ENCODE peak calls at places on chromosomes 6 and 20, in six cellular contexts. Q is H1, T is GM12892, B is GM12878, M is HepG2, F is K562. D is an unnamed sample.

GRCh38 chr20:48703107-48703506 is 124.7 kb downstream of the PREX1 start:
- DNase-seq in Q (no peak), T (no peak), B (no peak), M (no peak), F (no peak), D (no peak)

GRCh38 chr20:59616306-59616705 is 12.0 kb downstream of the PHACTR3 start:
- DNase-seq in Q (no peak), T (no peak), B (no peak), M (no peak), F (no peak), D (no peak)

GRCh38 chr6:2376429-2377355 is 131.3 kb upstream of the GMDS start:
- DNase-seq in Q (no peak), T (no peak), B (no peak), M (no peak), F (no peak), D (no peak)

GRCh38 chr20:48898210-48898609 is 23.3 kb upstream of the ARFGEF2 start:
- DNase-seq in Q (no peak), T (no peak), B (no peak), M (no peak), F (no peak), D (no peak)

GRCh38 chr6:28585335-28585734 is 59.7 kb downstream of the GPX5 start:
- DNase-seq in Q (no peak), T (no peak), B (no peak), M (peak), F (peak), D (no peak)

GRCh38 chr6:32692019-32692418 is 25.6 kb upstream of the HLA-DQB1 start:
- DNase-seq in Q (no peak), T (no peak), B (peak), M (peak), F (no peak), D (no peak)

GRCh38 chr6:39927159-39927558 is 7.1 kb downstream of the MOCS1 start:
- DNase-seq in Q (no peak), T (no peak), B (no peak), M (no peak), F (no peak), D (no peak)

GRCh38 chr6:84119277-84119676 is 85.7 kb downstream of the MRAP2 start:
- DNase-seq in Q (no peak), T (no peak), B (no peak), M (no peak), F (peak), D (no peak)

GRCh38 chr6:118319890-118320289 is 228.2 kb upstream of the PLN start:
- DNase-seq in Q (no peak), T (no peak), B (no peak), M (no peak), F (no peak), D (no peak)

GRCh38 chr6:67449602-67450001 is 1185.5 kb upstream of the ADGRB3 start:
- DNase-seq in Q (no peak), T (no peak), B (no peak), M (no peak), F (no peak), D (no peak)

GRCh38 chr6:65760285-65760684 is 53.3 kb upstream of the EYS start:
- DNase-seq in Q (no peak), T (no peak), B (no peak), M (peak), F (no peak), D (no peak)

GRCh38 chr6:170035896-170036295 is 255.0 kb downstream of the DLL1 start:
- DNase-seq in Q (peak), T (no peak), B (no peak), M (no peak), F (no peak), D (no peak)

GRCh38 chr6:75760320-75760719 is 11.3 kb downstream of the MYO6 start:
- DNase-seq in Q (no peak), T (no peak), B (no peak), M (no peak), F (no peak), D (no peak)

GRCh38 chr6:10400330-10400729 is 14.5 kb downstream of the TFAP2A start:
- DNase-seq in Q (no peak), T (no peak), B (no peak), M (no peak), F (no peak), D (no peak)

GRCh38 chr6:158016571-158017383 is 35.1 kb downstream of the SYNJ2 start:
- DNase-seq in Q (no peak), T (no peak), B (no peak), M (no peak), F (no peak), D (no peak)

GRCh38 chr6:72642435-72642834 is 20.6 kb downstream of the KCNQ5 start:
- DNase-seq in Q (no peak), T (no peak), B (no peak), M (no peak), F (no peak), D (no peak)

GRCh38 chr6:136288566-136289326 is 900 bp downstream of the BCLAF1 start:
- DNase-seq in Q (peak), T (peak), B (peak), M (peak), F (peak), D (peak)

GRCh38 chr6:33694401-33694931 is 17.0 kb downstream of the UQCC2 start:
- DNase-seq in Q (no peak), T (no peak), B (no peak), M (no peak), F (peak), D (no peak)

GRCh38 chr6:45835725-45836437 is 179.8 kb downstream of the CLIC5 start:
- DNase-seq in Q (no peak), T (no peak), B (no peak), M (no peak), F (no peak), D (no peak)

GRCh38 chr20:24668384-24668702 is 198.9 kb downstream of the SYNDIG1 start:
- DNase-seq in Q (no peak), T (no peak), B (no peak), M (no peak), F (no peak), D (no peak)

GRCh38 chr6:159790947-159791598 is 806 bp downstream of the MRPL18 start:
- DNase-seq in Q (no peak), T (no peak), B (no peak), M (no peak), F (no peak), D (no peak)

GRCh38 chr6:35096129-35096852 is 44.8 kb downstream of the TCP11 start:
- DNase-seq in Q (no peak), T (no peak), B (no peak), M (peak), F (no peak), D (no peak)

GRCh38 chr6:161618816-161619454 is 345.1 kb upstream of the AGPAT4 start:
- DNase-seq in Q (no peak), T (no peak), B (no peak), M (peak), F (no peak), D (no peak)

GRCh38 chr6:127879685-127880084 is 21.2 kb downstream of the THEMIS start:
- DNase-seq in Q (peak), T (no peak), B (no peak), M (no peak), F (no peak), D (no peak)

GRCh38 chr6:37435816-37436215 is 2.8 kb downstream of the CMTR1 start:
- DNase-seq in Q (no peak), T (no peak), B (no peak), M (no peak), F (no peak), D (no peak)

GRCh38 chr20:37977786-37978185 is 55.5 kb downstream of the TTI1 start:
- DNase-seq in Q (peak), T (no peak), B (no peak), M (no peak), F (no peak), D (no peak)

DNA sequence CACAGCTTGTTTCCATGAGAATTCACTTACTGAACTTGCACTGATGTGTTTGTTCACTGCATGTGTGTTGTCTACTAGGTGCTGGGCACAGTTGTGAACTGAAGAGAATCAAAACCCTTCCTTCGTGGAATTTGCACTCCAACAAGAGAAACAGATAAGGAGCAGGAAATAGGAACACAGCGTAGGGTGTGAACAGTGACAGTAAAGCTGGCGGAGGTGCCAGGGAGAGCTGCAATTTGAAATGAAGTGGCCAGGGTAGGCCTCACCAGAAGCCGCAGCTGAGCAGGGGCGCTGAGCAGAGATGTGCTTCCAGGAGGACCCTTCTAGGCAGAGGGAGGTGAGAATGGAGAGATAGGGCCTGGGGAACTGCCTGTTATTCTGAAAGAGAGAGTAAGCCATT is 114.9 kb upstream of the AFDN start:
- DNase-seq in Q (no peak), T (no peak), B (no peak), M (no peak), F (no peak), D (no peak)
- TF ChIP-seq POLR2A in Q (no peak), T (no peak), B (no peak), M (no peak), F (no peak), D (no peak)

DNA sequence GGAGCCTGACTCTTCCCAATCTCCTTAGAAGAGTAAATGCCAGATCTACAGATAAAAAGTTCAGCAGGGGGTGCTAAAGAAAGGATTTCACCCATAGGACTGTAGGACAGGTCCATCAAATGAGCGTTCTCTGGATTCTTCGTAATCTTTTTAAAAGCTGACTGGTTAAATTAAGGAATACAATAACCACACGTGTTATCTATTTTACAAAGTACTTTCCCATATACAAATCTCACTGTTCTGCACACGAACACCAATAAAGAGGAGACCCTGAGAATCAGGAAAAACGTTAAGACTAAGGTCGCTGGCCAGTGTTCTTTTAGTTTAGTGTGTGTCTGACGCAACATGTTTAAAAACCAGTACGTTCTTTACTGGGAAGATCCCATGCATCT is 542 bp downstream of the TUBE1 start:
- DNase-seq in Q (no peak), T (no peak), B (peak), M (peak), F (peak), D (no peak)
- TF ChIP-seq TAF1 in Q (no peak), T (no peak), B (no peak), M (no peak), F (no peak), D (no peak)

GRCh38 chr20:53738039-53738944 is 144.7 kb upstream of the ZNF217 start:
- DNase-seq in Q (no peak), T (no peak), B (no peak), M (peak), F (peak), D (no peak)
- TF ChIP-seq POLR2A in Q (no peak), T (no peak), B (no peak), M (peak), F (peak), D (no peak)

GRCh38 chr20:325889-326644 is 715 bp downstream of the SOX12 start:
- DNase-seq in Q (peak), T (peak), B (no peak), M (peak), F (peak), D (no peak)
- TF ChIP-seq TAF1 in Q (peak), T (no peak), B (no peak), M (peak), F (no peak), D (no peak)

GRCh38 chr6:7112741-7113313 is 5.1 kb downstream of the RREB1 start:
- DNase-seq in Q (no peak), T (no peak), B (peak), M (peak), F (no peak), D (no peak)
- TF ChIP-seq POLR2A in Q (no peak), T (no peak), B (peak), M (no peak), F (no peak), D (no peak)

GRCh38 chr6:87902383-87902782 is 145.3 kb upstream of the SPACA1 start:
- DNase-seq in Q (no peak), T (no peak), B (no peak), M (no peak), F (no peak), D (no peak)

GRCh38 chr6:87903299-87903698 is 144.3 kb upstream of the SPACA1 start:
- DNase-seq in Q (no peak), T (no peak), B (no peak), M (no peak), F (no peak), D (no peak)

GRCh38 chr6:87901613-87902012 is 146.0 kb upstream of the SPACA1 start:
- DNase-seq in Q (no peak), T (no peak), B (no peak), M (no peak), F (no peak), D (no peak)

GRCh38 chr6:87905101-87905517 is 142.5 kb upstream of the SPACA1 start:
- DNase-seq in Q (no peak), T (no peak), B (peak), M (no peak), F (no peak), D (no peak)

DNA sequence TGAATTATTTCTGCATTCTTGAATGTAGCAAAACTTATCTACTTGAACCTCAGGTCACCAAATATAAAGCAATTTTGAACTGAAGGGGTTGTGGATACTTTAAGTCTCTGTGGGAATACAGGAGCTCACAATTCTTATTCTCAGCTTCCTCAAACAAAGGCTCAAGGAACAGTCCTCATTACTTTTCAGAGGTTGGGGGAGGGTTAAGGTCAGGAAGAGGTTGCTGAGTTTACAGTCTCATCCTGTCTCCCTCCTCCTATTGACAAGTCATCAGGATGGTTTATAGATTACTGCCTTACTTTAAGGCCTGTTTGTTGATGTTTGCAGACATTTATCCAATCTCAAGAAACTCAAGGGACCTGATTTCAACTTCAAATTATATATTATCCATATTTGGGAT is 143.6 kb upstream of the SPACA1 start:
- DNase-seq in Q (no peak), T (no peak), B (no peak), M (no peak), F (no peak), D (no peak)
- TF ChIP-seq TAF1 in Q (no peak), T (no peak), B (no peak), M (no peak), F (no peak), D (no peak)

GRCh38 chr6:96878101-96878500 is 19.6 kb downstream of the NDUFAF4 start:
- DNase-seq in Q (no peak), T (no peak), B (no peak), M (no peak), F (no peak), D (no peak)

DNA sequence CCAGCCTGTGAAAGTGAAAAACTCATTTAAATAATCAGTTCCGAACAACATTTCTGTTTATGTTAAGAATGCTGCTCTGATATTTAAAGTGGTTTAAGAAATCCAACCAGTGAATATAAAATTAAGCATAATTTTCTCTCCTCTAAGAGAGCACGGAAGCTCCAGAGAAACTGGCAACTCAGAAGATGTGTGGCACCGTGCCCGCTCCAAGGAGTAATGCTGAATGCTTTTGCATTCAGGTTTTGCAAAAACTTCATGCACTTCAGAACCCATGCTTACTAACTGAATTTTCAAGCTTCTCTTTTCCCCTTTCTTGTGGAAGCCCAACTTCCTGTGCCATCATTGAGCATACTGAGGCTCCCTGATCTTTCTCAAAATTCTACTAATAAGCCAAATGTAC is 20.5 kb downstream of the NDUFAF4 start:
- DNase-seq in Q (no peak), T (no peak), B (no peak), M (no peak), F (no peak), D (no peak)
- TF ChIP-seq POLR2A in Q (no peak), T (no peak), B (no peak), M (no peak), F (no peak), D (no peak)

DNA sequence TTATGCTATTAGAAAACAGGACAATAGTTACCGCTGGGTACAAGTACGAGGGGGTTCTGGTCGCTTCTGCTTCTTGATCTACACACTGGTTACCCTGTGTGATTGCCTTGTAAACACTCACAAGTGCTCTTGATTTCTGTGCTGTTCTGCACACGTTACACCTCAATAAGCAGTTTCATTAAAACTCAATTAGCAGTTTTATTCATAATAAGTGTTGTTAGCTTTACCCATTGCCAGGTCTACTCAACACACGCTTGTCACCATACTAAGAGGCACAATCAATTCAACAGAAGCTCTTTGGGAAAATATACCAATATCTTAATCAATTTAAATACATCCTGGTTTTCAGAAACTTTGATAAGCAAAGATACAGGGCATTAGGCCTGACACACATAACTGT is 20.4 kb downstream of the BMP7 start:
- DNase-seq in Q (no peak), T (no peak), B (no peak), M (no peak), F (no peak), D (no peak)
- TF ChIP-seq TAF1 in Q (no peak), T (no peak), B (no peak), M (no peak), F (no peak), D (no peak)

GRCh38 chr20:17969884-17970409 is 1.1 kb downstream of the MGME1 start:
- DNase-seq in Q (no peak), T (peak), B (no peak), M (peak), F (no peak), D (peak)

GRCh38 chr20:17969276-17969883 is 562 bp downstream of the MGME1 start:
- DNase-seq in Q (no peak), T (no peak), B (no peak), M (peak), F (no peak), D (no peak)

GRCh38 chr20:17966432-17967312 is 1.9 kb downstream of the SNX5 start:
- DNase-seq in Q (no peak), T (no peak), B (no peak), M (peak), F (no peak), D (no peak)

GRCh38 chr20:17967595-17968365 is 814 bp downstream of the SNX5 start:
- DNase-seq in Q (no peak), T (peak), B (no peak), M (no peak), F (no peak), D (no peak)

GRCh38 chr20:17968366-17969275 is at the start of the genes MGME1 and SNX5:
- DNase-seq in Q (peak), T (peak), B (peak), M (peak), F (peak), D (peak)
- TF ChIP-seq POLR2A in Q (peak), T (peak), B (peak), M (peak), F (peak), D (peak)

D was measured in GM12891.